ENCODE peak calls at places on chromosomes 1 and 21, in five cellular contexts. S is CD8-positive, alpha-beta T cell; J is heart left ventricle; O is mucosa of descending colon; A is heart right ventricle. G is an unnamed sample.
A peak's percentile ranks its signal among the peaks of the same experiment; 100 is the strongest.

GRCh38 chr21:45768011-45768740 is 124.7 kb downstream of the PCBP3 start:
- DNase-seq in S (no peak), J (no peak), A (no peak), O (no peak), G (no peak)

GRCh38 chr1:207321045-207321789 is at the start of gene CD55:
- DNase-seq in O (peak; percentile 95), A (peak; percentile 97), S (peak; percentile 98), J (peak; percentile 96), G (peak; percentile 98)

GRCh38 chr1:1120096-1120495 is 4.2 kb upstream of the C1orf159 start:
- DNase-seq in S (no peak), J (no peak), A (no peak), O (peak; percentile 27), G (no peak)

GRCh38 chr1:19046972-19047371 is 90.5 kb upstream of the IFFO2 start:
- DNase-seq in A (no peak), J (no peak), S (no peak), O (no peak), G (no peak)

GRCh38 chr1:181119076-181119989 is 30.8 kb downstream of the IER5 start:
- DNase-seq in A (no peak), O (no peak), J (no peak), S (no peak), G (peak; percentile 95)

GRCh38 chr1:181131255-181131901 is 42.9 kb downstream of the IER5 start:
- DNase-seq in S (no peak), A (no peak), O (no peak), J (no peak), G (no peak)

GRCh38 chr1:212638419-212639151 is 30.0 kb downstream of the ATF3 start:
- DNase-seq in O (no peak), S (no peak), J (peak; percentile 50), A (peak; percentile 54), G (no peak)

GRCh38 chr1:40267767-40268187 is 9.7 kb downstream of the ZMPSTE24 start:
- DNase-seq in O (no peak), J (no peak), A (peak; percentile 25), S (no peak), G (no peak)

GRCh38 chr1:25579947-25580309 is 36.5 kb downstream of the LDLRAP1 start:
- DNase-seq in O (no peak), S (no peak), J (no peak), A (no peak), G (no peak)

GRCh38 chr21:41121785-41122415 is 46.1 kb upstream of the BACE2 start:
- DNase-seq in O (peak; percentile 89), S (no peak), J (peak; percentile 80), A (peak; percentile 84), G (peak; percentile 89)

GRCh38 chr1:224267922-224268321 is 62.0 kb downstream of the NVL start:
- DNase-seq in J (no peak), O (no peak), S (no peak), A (no peak), G (no peak)
- H3K36me3 ChIP-seq in J (peaks cover 64% of the 10 kb centered on the region), O (no peaks in the 10 kb centered on the region), S (peaks cover 4% of the 10 kb centered on the region), A (peaks cover 84% of the 10 kb centered on the region), G (no peaks in the 10 kb centered on the region)

GRCh38 chr1:54112027-54112426 is 40.8 kb downstream of the CDCP2 start:
- DNase-seq in O (no peak), S (no peak), J (no peak), A (no peak), G (no peak)

GRCh38 chr1:54112969-54113368 is 39.8 kb downstream of the CDCP2 start:
- DNase-seq in S (no peak), O (no peak), A (no peak), J (no peak), G (no peak)

GRCh38 chr1:54115520-54115919 is 37.3 kb downstream of the CDCP2 start:
- DNase-seq in A (no peak), S (no peak), O (no peak), J (no peak), G (no peak)

GRCh38 chr1:54114955-54115354 is 37.8 kb downstream of the CDCP2 start:
- DNase-seq in S (no peak), O (no peak), J (no peak), A (no peak), G (no peak)

GRCh38 chr1:54114001-54114400 is 38.8 kb downstream of the CDCP2 start:
- DNase-seq in J (no peak), O (no peak), S (no peak), A (no peak), G (no peak)
- TF ChIP-seq CTCF in J (no peak), O (no peak), S (no peak), A (no peak), G (no peak)

GRCh38 chr1:119940697-119941096 is 44.4 kb upstream of the ADAM30 start:
- DNase-seq in O (no peak), A (no peak), J (no peak), S (no peak), G (no peak)
- H3K36me3 ChIP-seq in O (no peaks in the 10 kb centered on the region), A (peaks cover 91% of the 10 kb centered on the region), J (peaks cover 59% of the 10 kb centered on the region), S (peaks cover 31% of the 10 kb centered on the region), G (peaks cover 17% of the 10 kb centered on the region)

DNA sequence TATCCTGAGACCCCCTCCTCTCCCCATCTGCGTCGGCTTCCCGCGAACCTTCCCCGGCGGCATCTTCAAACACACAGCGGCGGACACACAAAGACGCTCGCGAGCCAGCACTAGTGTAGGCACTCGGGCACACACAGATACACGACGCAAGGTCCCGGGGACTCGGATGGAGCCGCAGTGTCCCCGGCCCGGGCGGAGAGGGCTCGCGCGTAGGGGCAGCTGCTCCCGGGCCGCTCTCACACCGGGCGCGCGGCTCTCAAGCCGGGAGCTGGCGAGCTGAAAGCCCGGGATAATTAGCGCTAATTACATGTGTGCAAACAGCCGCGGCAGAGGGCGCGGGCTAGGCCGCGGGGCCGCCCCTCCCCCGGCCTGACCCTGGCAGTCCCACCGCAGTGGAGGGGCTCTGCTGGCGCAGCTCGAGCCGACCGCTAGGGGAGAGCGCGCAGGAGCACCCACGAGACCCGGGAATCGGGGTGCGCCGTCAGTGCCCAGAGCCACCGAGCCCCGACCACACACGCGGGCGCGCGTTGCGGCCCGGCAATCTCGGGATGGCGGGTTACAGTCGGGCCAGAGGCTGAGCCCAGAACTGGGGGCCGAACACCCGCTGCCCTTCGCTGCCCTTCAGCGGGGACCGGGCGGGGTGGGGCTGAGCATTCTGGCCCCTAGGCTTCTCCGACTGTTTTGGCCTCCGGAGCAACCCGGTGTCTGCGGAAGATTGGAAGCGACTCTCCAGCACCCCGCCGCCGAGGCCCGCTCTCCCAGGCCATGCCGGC is 271.6 kb downstream of the FOXD2 start:
- DNase-seq in J (no peak), S (no peak), A (no peak), O (peak; percentile 77), G (no peak)
- TF ChIP-seq CTCF in J (no peak), S (no peak), A (peak; percentile 32), O (no peak), G (peak; percentile 21)

GRCh38 chr1:23084880-23085279 is 65.6 kb downstream of the KDM1A start:
- DNase-seq in A (no peak), O (no peak), J (no peak), S (no peak), G (no peak)

GRCh38 chr1:23081376-23081775 is 62.1 kb downstream of the KDM1A start:
- DNase-seq in O (no peak), S (no peak), J (no peak), A (no peak), G (no peak)

GRCh38 chr1:23088027-23088426 is 68.8 kb downstream of the KDM1A start:
- DNase-seq in A (no peak), J (no peak), S (no peak), O (no peak), G (no peak)

GRCh38 chr1:23080885-23081284 is 61.6 kb downstream of the KDM1A start:
- DNase-seq in S (no peak), O (no peak), A (no peak), J (no peak), G (no peak)

DNA sequence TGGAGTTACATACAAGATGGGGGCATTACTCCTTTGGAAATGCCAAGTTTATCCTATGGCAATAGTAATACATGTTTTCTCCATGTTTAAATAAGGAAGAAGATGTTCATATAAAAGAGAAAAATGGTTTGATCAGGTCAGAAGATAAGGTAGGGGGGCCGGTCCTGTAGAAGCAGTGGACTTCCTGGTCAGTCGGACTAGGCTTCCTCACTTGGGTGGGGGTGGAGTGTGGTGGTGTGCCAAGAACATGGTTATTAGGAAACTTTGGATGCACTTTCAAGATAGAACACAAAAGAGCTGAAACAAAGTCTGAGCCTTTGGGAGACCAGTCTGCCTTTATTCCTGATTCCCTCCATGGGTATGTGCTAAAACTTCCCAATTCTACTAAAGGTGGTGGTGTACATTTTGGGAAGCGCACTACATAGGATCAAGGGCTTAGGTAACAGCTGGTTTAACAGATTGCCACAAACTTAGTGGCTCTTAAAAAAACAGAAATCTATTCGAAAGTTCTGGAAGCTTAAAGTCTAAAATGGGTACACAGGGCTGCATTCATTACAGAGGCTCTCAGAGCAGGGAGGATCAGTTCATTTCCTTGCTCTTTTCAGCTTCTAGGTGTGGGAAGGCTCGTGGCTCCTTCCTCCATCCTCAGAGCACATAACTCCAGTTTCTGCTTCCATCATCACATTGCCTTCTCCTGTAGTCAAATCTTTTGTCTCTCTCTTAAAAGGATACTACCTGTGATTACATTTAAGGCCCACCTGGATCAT is 64.6 kb downstream of the KDM1A start:
- DNase-seq in J (peak; percentile 36), O (no peak), A (peak; percentile 25), S (no peak), G (peak; percentile 39)
- H3K36me3 ChIP-seq in J (peaks cover 100% of the 10 kb centered on the region), O (no peaks in the 10 kb centered on the region), A (peaks cover 99% of the 10 kb centered on the region), S (peaks cover 58% of the 10 kb centered on the region), G (peaks cover 9% of the 10 kb centered on the region)